ENCODE peak calls at places on chromosome 18, in four cellular contexts. N, R, I and H are unnamed samples.

GRCh38 chr18:904135-905090 is at the start of gene ADCYAP1:
- DNase-seq in N (no peak), R (no peak), I (no peak), H (peak)

GRCh38 chr18:54926593-54927297 is 32.5 kb downstream of the CCDC68 start:
- DNase-seq in N (no peak), R (no peak), I (no peak), H (no peak)

GRCh38 chr18:10139783-10140410 is 226.1 kb downstream of the VAPA start:
- DNase-seq in N (no peak), R (peak), I (no peak), H (no peak)

GRCh38 chr18:48548404-48548771 is 9.6 kb downstream of the CTIF start:
- DNase-seq in N (no peak), R (no peak), I (no peak), H (no peak)

GRCh38 chr18:13918898-13919297 is 3.6 kb upstream of the MC2R start:
- DNase-seq in N (no peak), R (no peak), I (peak), H (no peak)

GRCh38 chr18:54162431-54162830 is 62.0 kb downstream of the MBD2 start:
- DNase-seq in N (no peak), R (no peak), I (no peak), H (no peak)

GRCh38 chr18:52237551-52237950 is 102.4 kb upstream of the DCC start:
- DNase-seq in N (no peak), R (no peak), I (no peak), H (no peak)

GRCh38 chr18:3449702-3450357 is at the start of gene TGIF1:
- DNase-seq in N (peak), R (no peak), I (peak), H (peak)

GRCh38 chr18:49359732-49360444 is 100.6 kb downstream of the DYM start:
- DNase-seq in N (no peak), R (no peak), I (no peak), H (no peak)

GRCh38 chr18:48942554-48943261 is 8.1 kb downstream of the SMAD7 start:
- DNase-seq in N (no peak), R (peak), I (peak), H (no peak)

GRCh38 chr18:10477121-10477862 is 22.9 kb downstream of the APCDD1 start:
- DNase-seq in N (no peak), R (no peak), I (no peak), H (no peak)

GRCh38 chr18:62827397-62827796 is 112.1 kb downstream of the PHLPP1 start:
- DNase-seq in N (no peak), R (no peak), I (no peak), H (no peak)
- TF ChIP-seq NR3C1 in N (no peak), R (no peak), I (no peak), H (no peak)

GRCh38 chr18:28571929-28572328 is 395.0 kb upstream of the CDH2 start:
- DNase-seq in N (no peak), R (no peak), I (no peak), H (no peak)

GRCh38 chr18:28576941-28577340 is 400.0 kb upstream of the CDH2 start:
- DNase-seq in N (no peak), R (no peak), I (no peak), H (no peak)

GRCh38 chr18:28574175-28574574 is 397.2 kb upstream of the CDH2 start:
- DNase-seq in N (no peak), R (no peak), I (no peak), H (no peak)
- TF ChIP-seq NR3C1 in N (no peak), R (no peak), I (no peak), H (no peak)

DNA sequence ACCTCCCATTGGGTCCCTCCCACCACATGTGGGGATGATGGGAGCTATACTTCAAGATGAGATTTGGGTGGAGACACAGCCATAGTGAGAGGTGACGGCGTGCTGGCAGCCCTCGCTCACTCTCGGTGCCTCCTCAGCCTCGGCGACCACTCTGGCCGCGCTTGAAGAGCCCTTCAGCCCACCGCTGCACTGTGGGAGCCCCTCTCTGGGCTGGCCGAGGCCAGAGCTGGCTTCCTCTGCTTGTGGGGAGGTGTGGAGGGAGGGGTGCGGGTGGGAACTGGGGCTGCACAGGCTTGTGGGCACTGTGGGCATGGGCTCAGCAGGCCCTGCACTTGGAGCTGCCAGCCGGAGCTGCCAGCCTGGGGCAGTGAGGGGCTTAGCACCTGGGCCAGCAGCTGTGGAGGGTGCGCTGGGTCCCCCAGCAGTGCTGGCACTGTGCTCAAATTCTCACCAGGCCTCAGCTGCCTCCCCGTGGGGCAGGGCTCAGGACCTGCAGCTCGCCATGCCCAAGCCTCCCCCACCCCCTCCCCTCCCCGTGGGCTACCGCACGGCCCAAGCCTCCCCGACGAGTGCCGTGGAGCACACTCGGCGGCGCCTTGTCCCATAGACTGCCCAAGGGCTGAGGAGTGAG is 73.0 kb downstream of the SERPINB8 start:
- DNase-seq in N (no peak), R (no peak), I (no peak), H (no peak)
- TF ChIP-seq NR3C1 in N (no peak), R (no peak), I (no peak), H (no peak)

DNA sequence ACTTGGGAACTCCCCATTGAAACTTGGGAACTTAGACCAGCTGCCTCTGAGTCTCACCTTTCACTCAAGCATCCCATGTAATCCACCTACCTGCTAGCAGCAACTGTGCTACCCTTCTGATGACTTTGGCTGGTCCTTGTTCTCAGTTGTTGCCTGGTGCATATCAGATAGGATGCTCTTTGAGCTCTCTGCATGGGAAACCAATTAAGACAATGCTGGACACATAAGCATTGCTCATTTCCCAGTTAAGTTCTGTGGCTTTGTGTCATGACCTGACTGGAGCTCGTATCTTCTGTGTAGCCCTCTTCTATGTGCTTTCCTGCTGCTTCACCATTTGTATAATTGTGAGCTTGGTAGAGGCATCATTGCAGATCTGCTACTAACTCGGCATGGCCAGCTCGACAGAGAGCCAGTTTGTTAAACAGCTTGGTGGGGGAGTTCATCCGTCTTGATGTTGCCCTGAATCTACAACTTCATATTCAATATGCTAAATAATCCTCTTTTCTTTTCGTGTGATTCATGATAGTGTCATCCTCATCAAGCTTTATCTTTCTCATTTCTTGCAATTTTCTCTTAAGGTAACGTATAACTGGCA is 447.5 kb upstream of the SLC14A2 start:
- DNase-seq in N (no peak), R (no peak), I (no peak), H (no peak)
- TF ChIP-seq NR3C1 in N (no peak), R (no peak), I (no peak), H (no peak)

DNA sequence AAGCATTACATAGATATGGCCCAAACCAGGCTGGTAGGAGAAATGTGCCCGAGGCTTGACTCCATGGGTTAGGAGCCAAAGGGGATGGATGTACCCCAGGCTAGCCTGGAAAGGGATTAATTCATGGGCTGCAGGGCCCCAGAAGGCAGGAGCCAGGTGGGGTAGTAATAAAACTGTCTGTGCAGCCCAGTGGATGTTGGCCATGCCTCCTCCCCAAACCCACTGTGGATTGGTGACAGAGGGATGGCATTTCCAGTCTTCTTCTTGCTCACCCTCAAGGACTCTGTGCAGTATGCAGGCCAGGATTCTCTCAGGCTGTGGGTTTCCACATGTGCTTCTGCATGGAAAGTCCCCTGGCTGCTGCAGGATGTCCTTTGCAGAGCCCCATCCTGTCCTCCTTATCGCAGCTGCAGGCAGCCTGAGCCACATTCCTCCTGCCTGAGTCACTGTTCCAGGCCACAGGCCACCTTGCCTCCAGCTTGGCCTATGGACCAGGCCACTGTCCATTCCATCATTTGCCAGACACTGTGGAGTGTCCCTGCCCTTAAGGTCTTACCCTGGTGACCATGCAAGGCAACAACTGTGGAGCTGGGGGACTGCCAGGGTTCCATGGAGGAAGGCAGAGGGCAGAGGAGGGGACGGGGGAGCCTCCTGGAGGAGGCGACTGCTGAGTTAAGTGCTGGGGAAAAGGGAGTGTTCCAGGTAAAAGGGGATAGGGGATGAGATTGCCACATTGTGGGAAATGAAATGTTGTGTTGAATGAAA is 38.9 kb downstream of the INO80C start:
- DNase-seq in N (peak), R (peak), I (peak), H (no peak)
- TF ChIP-seq NR3C1 in N (no peak), R (no peak), I (no peak), H (no peak)

DNA sequence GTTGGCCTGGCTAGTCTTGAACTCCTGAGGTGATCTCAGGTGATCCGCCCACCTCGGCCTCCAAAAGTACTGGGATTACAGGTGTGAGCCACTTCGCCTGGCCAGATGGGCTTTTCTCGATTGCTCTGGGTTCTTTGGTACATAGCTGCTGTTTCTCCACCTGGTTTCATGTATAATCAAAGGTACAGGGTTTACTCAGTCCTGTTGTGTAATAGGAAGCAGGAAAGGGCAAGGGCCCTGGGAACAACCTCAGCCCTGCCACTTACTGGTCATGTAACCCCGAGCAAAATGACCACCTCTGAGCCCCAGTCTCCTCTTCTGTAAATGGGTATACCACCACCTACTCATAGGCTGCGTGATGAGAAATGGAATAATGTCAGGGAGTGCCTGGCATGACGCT is 34.0 kb downstream of the RMC1 start:
- DNase-seq in N (no peak), R (no peak), I (no peak), H (no peak)
- TF ChIP-seq NR3C1 in N (no peak), R (no peak), I (no peak), H (no peak)

DNA sequence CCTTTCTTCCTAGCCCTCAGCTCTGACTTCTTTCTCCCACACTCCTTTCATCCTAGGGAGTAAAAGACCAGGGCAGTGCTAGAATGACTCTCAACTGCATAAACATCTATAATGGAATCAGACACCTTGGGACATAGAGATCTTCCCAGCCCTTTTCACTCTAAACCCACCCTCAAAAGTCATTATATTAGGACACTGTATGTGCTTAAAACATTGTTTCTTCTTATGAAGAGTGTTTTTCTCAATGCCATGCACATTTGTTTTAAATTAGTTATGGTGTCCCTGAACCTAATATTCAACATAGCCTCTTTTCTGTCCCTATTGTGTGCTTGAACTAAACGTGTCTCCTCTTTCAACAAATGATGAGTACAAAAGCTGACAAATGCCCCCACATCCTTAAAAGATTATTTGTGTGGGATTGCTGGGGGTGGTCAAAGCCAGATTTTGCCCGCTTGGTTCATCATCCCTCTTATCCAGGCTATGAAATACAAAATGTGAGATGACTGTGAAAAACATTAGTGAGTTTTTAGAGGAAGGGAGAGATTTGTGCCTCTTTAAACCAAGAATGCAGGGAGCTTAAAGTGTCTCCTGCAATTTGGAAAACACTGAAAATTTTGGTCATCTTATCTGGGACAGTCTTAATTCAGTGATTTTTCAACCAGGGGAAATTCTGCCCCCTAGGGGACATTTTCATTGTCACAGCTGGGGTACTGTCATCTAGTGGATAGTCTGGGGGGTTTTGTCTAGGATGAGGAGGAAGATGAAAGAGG is 29.0 kb downstream of the SERPINB5 start:
- DNase-seq in N (peak), R (peak), I (peak), H (peak)
- TF ChIP-seq NR3C1 in N (no peak), R (no peak), I (no peak), H (no peak)

GRCh38 chr18:41150316-41150715 is 804.7 kb upstream of the PIK3C3 start:
- DNase-seq in N (no peak), R (no peak), I (no peak), H (no peak)
- TF ChIP-seq NR3C1 in N (no peak), R (no peak), I (no peak), H (no peak)

GRCh38 chr18:58569490-58569911 is 59.4 kb downstream of the ALPK2 start:
- DNase-seq in N (no peak), R (no peak), I (peak), H (no peak)

GRCh38 chr18:58562999-58563667 is 65.8 kb downstream of the ALPK2 start:
- DNase-seq in N (no peak), R (no peak), I (no peak), H (no peak)

GRCh38 chr18:58565021-58565420 is 63.9 kb downstream of the ALPK2 start:
- DNase-seq in N (no peak), R (no peak), I (no peak), H (no peak)

GRCh38 chr18:58570360-58571064 is 58.4 kb downstream of the ALPK2 start:
- DNase-seq in N (no peak), R (no peak), I (no peak), H (no peak)

GRCh38 chr18:58567453-58568196 is 61.3 kb downstream of the ALPK2 start:
- DNase-seq in N (no peak), R (peak), I (peak), H (no peak)
- TF ChIP-seq NR3C1 in N (no peak), R (no peak), I (no peak), H (no peak)

GRCh38 chr18:36828157-36828629 is 609 bp downstream of the TPGS2 start:
- DNase-seq in N (no peak), R (no peak), I (peak), H (peak)
- TF ChIP-seq NR3C1 in N (no peak), R (no peak), I (no peak), H (no peak)